ENCODE peak calls at places on chromosomes 11 and 22, in seven cellular contexts. One of them, this sample, is unnamed. For H3K4me1, the result is how much of the 10 kb centered on the place peaks cover.

GRCh38 chr11:3218483-3219280 is at the start of gene MRGPRG:
- DNase-seq in HCT116: no peak
- DNase-seq in PC-3: no peak
- DNase-seq in GM23338: no peak
- DNase-seq in neural progenitor cell: no peak
- DNase-seq in MM.1S: no peak
- DNase-seq in hepatocyte: no peak
- DNase-seq in this sample: no peak

GRCh38 chr11:28697920-28698827 is 590.0 kb downstream of the METTL15 start:
- DNase-seq in HCT116: peak
- DNase-seq in PC-3: peak
- DNase-seq in GM23338: peak
- DNase-seq in neural progenitor cell: peak
- DNase-seq in MM.1S: peak
- DNase-seq in hepatocyte: peak
- DNase-seq in this sample: peak

GRCh38 chr11:128624269-128625170 is 37.2 kb upstream of the ETS1 start:
- DNase-seq in HCT116: no peak
- DNase-seq in PC-3: no peak
- DNase-seq in GM23338: no peak
- DNase-seq in neural progenitor cell: no peak
- DNase-seq in MM.1S: peak
- DNase-seq in hepatocyte: no peak
- DNase-seq in this sample: no peak

GRCh38 chr11:104104201-104104600 is 59.7 kb downstream of the PDGFD start:
- DNase-seq in HCT116: no peak
- DNase-seq in PC-3: no peak
- DNase-seq in GM23338: no peak
- DNase-seq in neural progenitor cell: no peak
- DNase-seq in MM.1S: no peak
- DNase-seq in hepatocyte: no peak
- DNase-seq in this sample: no peak

GRCh38 chr22:23772315-23773246 is at the start of gene MMP11:
- DNase-seq in HCT116: no peak
- DNase-seq in PC-3: peak
- DNase-seq in GM23338: peak
- DNase-seq in neural progenitor cell: peak
- DNase-seq in MM.1S: peak
- DNase-seq in hepatocyte: peak
- DNase-seq in this sample: peak

GRCh38 chr22:45376703-45377102 is 36.7 kb downstream of the SMC1B start:
- DNase-seq in HCT116: no peak
- DNase-seq in PC-3: no peak
- DNase-seq in GM23338: no peak
- DNase-seq in neural progenitor cell: no peak
- DNase-seq in MM.1S: no peak
- DNase-seq in hepatocyte: no peak
- DNase-seq in this sample: no peak

GRCh38 chr11:81705283-81705682 is 1028.4 kb downstream of the FAM181B start:
- DNase-seq in HCT116: no peak
- DNase-seq in PC-3: no peak
- DNase-seq in GM23338: no peak
- DNase-seq in neural progenitor cell: no peak
- DNase-seq in MM.1S: no peak
- DNase-seq in hepatocyte: no peak
- DNase-seq in this sample: no peak

GRCh38 chr11:71140206-71140919 is 112.0 kb downstream of the SHANK2 start:
- DNase-seq in HCT116: no peak
- DNase-seq in PC-3: no peak
- DNase-seq in GM23338: no peak
- DNase-seq in neural progenitor cell: no peak
- DNase-seq in MM.1S: no peak
- DNase-seq in hepatocyte: no peak
- DNase-seq in this sample: no peak

GRCh38 chr22:26322179-26322905 is 106.7 kb upstream of the ASPHD2 start:
- DNase-seq in HCT116: peak
- DNase-seq in PC-3: peak
- DNase-seq in GM23338: no peak
- DNase-seq in neural progenitor cell: no peak
- DNase-seq in MM.1S: no peak
- DNase-seq in hepatocyte: no peak
- DNase-seq in this sample: peak

GRCh38 chr11:124887667-124888013 is 10.0 kb downstream of the ROBO4 start:
- DNase-seq in HCT116: no peak
- DNase-seq in PC-3: no peak
- DNase-seq in GM23338: no peak
- DNase-seq in neural progenitor cell: no peak
- DNase-seq in MM.1S: no peak
- DNase-seq in hepatocyte: no peak
- DNase-seq in this sample: no peak

GRCh38 chr11:114180301-114181055 is 115.7 kb upstream of the NNMT start:
- DNase-seq in HCT116: no peak
- DNase-seq in PC-3: peak
- DNase-seq in GM23338: peak
- DNase-seq in neural progenitor cell: peak
- DNase-seq in MM.1S: peak
- DNase-seq in hepatocyte: peak
- DNase-seq in this sample: peak

GRCh38 chr11:46119053-46119351 is 2.3 kb downstream of the PHF21A start:
- DNase-seq in HCT116: no peak
- DNase-seq in PC-3: no peak
- DNase-seq in GM23338: no peak
- DNase-seq in neural progenitor cell: no peak
- DNase-seq in MM.1S: no peak
- DNase-seq in hepatocyte: no peak
- DNase-seq in this sample: peak

GRCh38 chr22:38175206-38176118 is 6.2 kb downstream of the PLA2G6 start:
- DNase-seq in HCT116: no peak
- DNase-seq in PC-3: no peak
- DNase-seq in GM23338: no peak
- DNase-seq in neural progenitor cell: no peak
- DNase-seq in MM.1S: no peak
- DNase-seq in hepatocyte: no peak
- DNase-seq in this sample: no peak

GRCh38 chr11:105929381-105929955 is 92.6 kb downstream of the MSANTD4 start:
- DNase-seq in HCT116: no peak
- DNase-seq in PC-3: peak
- DNase-seq in GM23338: no peak
- DNase-seq in neural progenitor cell: no peak
- DNase-seq in MM.1S: peak
- DNase-seq in hepatocyte: no peak
- DNase-seq in this sample: no peak

GRCh38 chr22:40898850-40899357 is 37.0 kb upstream of the DNAJB7 start:
- DNase-seq in HCT116: peak
- DNase-seq in PC-3: peak
- DNase-seq in GM23338: peak
- DNase-seq in neural progenitor cell: peak
- DNase-seq in MM.1S: peak
- DNase-seq in hepatocyte: peak
- DNase-seq in this sample: peak

GRCh38 chr22:37739000-37739399 is 42.2 kb downstream of the TRIOBP start:
- DNase-seq in HCT116: no peak
- DNase-seq in PC-3: no peak
- DNase-seq in GM23338: no peak
- DNase-seq in neural progenitor cell: no peak
- DNase-seq in MM.1S: no peak
- DNase-seq in hepatocyte: peak
- DNase-seq in this sample: peak

GRCh38 chr11:112837162-112837826 is 123.9 kb upstream of the NCAM1 start:
- DNase-seq in HCT116: peak
- DNase-seq in PC-3: peak
- DNase-seq in GM23338: peak
- DNase-seq in neural progenitor cell: no peak
- DNase-seq in MM.1S: no peak
- DNase-seq in hepatocyte: no peak
- DNase-seq in this sample: peak

GRCh38 chr22:20396639-20397038 is 2.7 kb downstream of the ZNF74 start:
- DNase-seq in HCT116: no peak
- DNase-seq in PC-3: no peak
- DNase-seq in GM23338: no peak
- DNase-seq in neural progenitor cell: no peak
- DNase-seq in MM.1S: no peak
- DNase-seq in hepatocyte: no peak
- DNase-seq in this sample: peak

GRCh38 chr11:122523841-122524531 is 131.5 kb upstream of the UBASH3B start:
- DNase-seq in HCT116: no peak
- DNase-seq in PC-3: no peak
- DNase-seq in GM23338: peak
- DNase-seq in neural progenitor cell: peak
- DNase-seq in MM.1S: no peak
- DNase-seq in hepatocyte: peak
- DNase-seq in this sample: peak

GRCh38 chr11:122045181-122045586 is 70.8 kb downstream of the BLID start:
- DNase-seq in HCT116: no peak
- DNase-seq in PC-3: peak
- DNase-seq in GM23338: no peak
- DNase-seq in neural progenitor cell: no peak
- DNase-seq in MM.1S: no peak
- DNase-seq in hepatocyte: no peak
- DNase-seq in this sample: peak

GRCh38 chr11:10386361-10386760 is 68.7 kb upstream of the AMPD3 start:
- DNase-seq in HCT116: no peak
- DNase-seq in PC-3: no peak
- DNase-seq in GM23338: no peak
- DNase-seq in neural progenitor cell: no peak
- DNase-seq in MM.1S: no peak
- DNase-seq in hepatocyte: no peak
- DNase-seq in this sample: no peak

DNA sequence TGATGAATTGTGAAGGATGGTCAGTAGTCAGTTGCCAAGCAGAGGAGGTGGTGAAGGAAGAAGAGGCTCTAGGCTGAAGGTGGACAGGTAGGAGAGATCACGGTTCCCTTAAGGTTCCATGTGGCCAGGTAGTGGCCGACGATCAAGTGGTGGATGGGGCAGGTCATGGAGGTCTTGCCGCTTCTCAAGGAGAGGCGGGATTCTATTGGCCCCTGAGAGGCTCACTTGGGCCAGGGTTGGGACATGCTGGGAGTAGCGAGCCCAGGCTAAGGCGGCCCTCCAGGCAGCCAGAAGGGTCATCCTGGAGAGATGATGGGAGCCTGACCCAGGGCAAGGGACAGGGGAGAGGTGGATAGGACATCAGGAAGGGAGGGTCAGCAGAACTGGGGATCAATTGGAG is 20.9 kb upstream of the TMPRSS4 start:
- DNase-seq in HCT116: no peak
- DNase-seq in PC-3: no peak
- DNase-seq in GM23338: no peak
- DNase-seq in neural progenitor cell: no peak
- DNase-seq in MM.1S: no peak
- DNase-seq in hepatocyte: no peak
- DNase-seq in this sample: no peak
- H3K4me1 ChIP-seq in HCT116: under half
- H3K4me1 ChIP-seq in PC-3: under half
- H3K4me1 ChIP-seq in GM23338: under half
- H3K4me1 ChIP-seq in neural progenitor cell: under half
- H3K4me1 ChIP-seq in MM.1S: under half
- H3K4me1 ChIP-seq in hepatocyte: under half
- H3K4me1 ChIP-seq in this sample: under half

DNA sequence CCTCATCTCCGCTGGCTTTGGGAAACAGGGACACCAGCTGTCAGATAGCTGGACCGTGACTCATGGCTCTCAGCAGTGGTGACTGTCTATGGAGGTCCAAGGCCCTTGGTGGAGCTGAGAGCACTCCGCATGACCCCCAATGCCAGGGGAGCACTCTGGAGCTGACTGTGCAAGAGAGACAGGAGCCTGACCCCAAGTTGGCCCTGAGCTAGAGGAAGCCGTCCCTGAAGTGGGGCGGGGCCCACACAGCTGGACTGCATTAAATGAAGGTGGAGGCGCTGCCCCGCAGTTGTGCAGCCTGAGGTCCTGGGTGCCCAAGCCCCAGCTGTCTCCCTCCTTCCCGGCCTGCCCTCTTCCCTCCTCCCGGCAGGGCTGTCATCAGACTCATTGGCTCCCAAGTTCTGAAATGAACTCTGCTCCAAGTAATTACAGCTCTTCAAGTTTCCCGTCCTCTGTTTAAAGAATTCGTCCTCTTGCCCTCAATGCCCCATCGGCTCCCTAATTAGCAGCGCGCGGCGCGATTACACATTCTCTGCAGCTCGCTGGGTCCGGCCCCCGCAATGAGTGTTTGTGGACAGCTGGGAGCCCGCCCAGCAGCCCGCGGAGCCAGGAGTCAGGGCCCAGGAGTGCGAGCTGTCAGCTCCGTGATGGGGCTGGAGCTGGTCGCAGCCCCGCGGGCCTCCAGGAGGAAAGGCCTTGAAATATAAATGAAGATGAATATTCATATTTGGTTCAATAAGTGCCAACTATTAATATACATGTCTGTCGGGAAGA is 93.2 kb upstream of the LMO1 start:
- DNase-seq in HCT116: no peak
- DNase-seq in PC-3: no peak
- DNase-seq in GM23338: no peak
- DNase-seq in neural progenitor cell: peak
- DNase-seq in MM.1S: no peak
- DNase-seq in hepatocyte: no peak
- DNase-seq in this sample: peak
- TF ChIP-seq EZH2 in HCT116: no peak
- TF ChIP-seq EZH2 in PC-3: no peak
- TF ChIP-seq EZH2 in GM23338: no peak
- TF ChIP-seq EZH2 in neural progenitor cell: no peak
- TF ChIP-seq EZH2 in MM.1S: no peak
- TF ChIP-seq EZH2 in hepatocyte: no peak
- TF ChIP-seq EZH2 in this sample: no peak

DNA sequence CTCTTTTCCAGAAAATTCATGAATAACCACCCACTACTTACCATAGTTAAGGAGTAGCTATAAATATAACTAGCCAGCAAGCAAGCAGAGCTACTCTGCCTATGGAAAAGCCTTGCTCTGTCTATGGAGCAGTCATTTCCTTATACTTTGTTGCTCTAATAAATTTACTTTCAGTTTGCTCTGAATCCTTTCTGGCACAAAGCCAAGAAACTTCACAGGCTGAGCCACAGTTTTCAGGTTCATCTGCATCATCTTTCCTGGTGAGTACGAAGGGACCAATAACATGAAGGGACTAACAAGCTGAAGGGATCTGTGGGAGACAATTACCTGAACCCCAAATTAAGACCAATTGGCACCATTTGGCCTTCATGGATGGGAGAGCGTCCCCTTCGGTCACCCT is 4.6 kb downstream of the OR4C45 start:
- DNase-seq in HCT116: no peak
- DNase-seq in PC-3: no peak
- DNase-seq in GM23338: no peak
- DNase-seq in neural progenitor cell: no peak
- DNase-seq in MM.1S: peak
- DNase-seq in hepatocyte: no peak
- DNase-seq in this sample: no peak
- TF ChIP-seq EZH2phosphoT487 in HCT116: no peak
- TF ChIP-seq EZH2phosphoT487 in PC-3: no peak
- TF ChIP-seq EZH2phosphoT487 in GM23338: no peak
- TF ChIP-seq EZH2phosphoT487 in neural progenitor cell: no peak
- TF ChIP-seq EZH2phosphoT487 in MM.1S: no peak
- TF ChIP-seq EZH2phosphoT487 in hepatocyte: no peak
- TF ChIP-seq EZH2phosphoT487 in this sample: no peak

DNA sequence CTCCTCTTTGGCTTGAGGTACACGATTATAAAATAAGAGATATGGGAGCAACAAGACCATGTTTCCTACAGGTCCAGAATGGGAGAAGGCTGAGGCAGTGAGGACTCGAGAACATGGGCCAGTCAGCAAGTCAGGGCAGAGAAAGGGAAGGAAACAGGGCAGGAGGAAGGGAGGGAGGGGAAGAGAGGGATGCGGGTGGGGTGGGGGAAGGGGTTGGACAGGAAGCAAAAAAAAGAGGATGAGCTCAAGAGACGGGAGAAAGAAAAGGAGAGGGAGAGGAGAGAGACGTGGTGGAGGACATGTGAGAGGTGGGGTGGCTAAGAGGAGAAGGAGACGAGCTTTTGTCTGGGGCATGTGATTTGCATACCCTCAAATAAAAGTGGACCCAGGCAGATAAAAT is 389.5 kb upstream of the B3GAT1 start:
- DNase-seq in HCT116: no peak
- DNase-seq in PC-3: no peak
- DNase-seq in GM23338: peak
- DNase-seq in neural progenitor cell: no peak
- DNase-seq in MM.1S: no peak
- DNase-seq in hepatocyte: no peak
- DNase-seq in this sample: no peak
- H3K4me1 ChIP-seq in HCT116: under half
- H3K4me1 ChIP-seq in PC-3: under half
- H3K4me1 ChIP-seq in GM23338: under half
- H3K4me1 ChIP-seq in neural progenitor cell: under half
- H3K4me1 ChIP-seq in MM.1S: under half
- H3K4me1 ChIP-seq in hepatocyte: under half
- H3K4me1 ChIP-seq in this sample: under half

This sample was measured in GM23248.